ENCODE peak calls at places on chromosomes 2 and 18, in seven cellular contexts. A, Y, Q, L, X, D and V are unnamed samples.

GRCh38 chr2:3516831-3517230 is 2.5 kb downstream of the ADI1 start:
- DNase-seq in A (no peak), Y (no peak), Q (no peak), L (no peak), X (no peak), D (no peak), V (no peak)

GRCh38 chr2:88692187-88692586 is 714 bp downstream of the RPIA start:
- DNase-seq in A (no peak), Y (peak; percentile 47), Q (no peak), L (peak; percentile 21), X (no peak), D (peak; percentile 59), V (peak; percentile 23)

GRCh38 chr18:53567935-53568574 is 656.4 kb downstream of the MBD2 start:
- DNase-seq in A (peak; percentile 15), Y (no peak), Q (no peak), L (peak; percentile 21), X (no peak), D (peak; percentile 7), V (no peak)

GRCh38 chr2:101446869-101447268 is 28.0 kb downstream of the RFX8 start:
- DNase-seq in A (no peak), Y (no peak), Q (no peak), L (no peak), X (no peak), D (no peak), V (no peak)

GRCh38 chr18:67417864-67418523 is 98.5 kb downstream of the DSEL start:
- DNase-seq in A (peak; percentile 10), Y (no peak), Q (no peak), L (peak; percentile 39), X (no peak), D (peak; percentile 17), V (no peak)

GRCh38 chr2:237256845-237257244 is 157.1 kb downstream of the COL6A3 start:
- DNase-seq in A (peak; percentile 73), Y (no peak), Q (peak; percentile 80), L (no peak), X (no peak), D (no peak), V (no peak)

GRCh38 chr2:9310827-9311226 is 104.2 kb downstream of the ASAP2 start:
- DNase-seq in A (no peak), Y (no peak), Q (no peak), L (no peak), X (no peak), D (no peak), V (no peak)

GRCh38 chr18:58668897-58669296 is 2.4 kb upstream of the MALT1 start:
- DNase-seq in A (no peak), Y (no peak), Q (no peak), L (no peak), X (no peak), D (no peak), V (no peak)

GRCh38 chr2:178452870-178453269 is 1.7 kb downstream of the PJVK start:
- DNase-seq in A (no peak), Y (no peak), Q (no peak), L (no peak), X (no peak), D (no peak), V (no peak)

GRCh38 chr2:157788201-157788600 is 87.9 kb downstream of the ACVR1 start:
- DNase-seq in A (no peak), Y (no peak), Q (no peak), L (no peak), X (no peak), D (no peak), V (no peak)

GRCh38 chr2:120829633-120830025 is 94.0 kb downstream of the GLI2 start:
- DNase-seq in A (no peak), Y (no peak), Q (no peak), L (no peak), X (no peak), D (no peak), V (no peak)

GRCh38 chr2:165637396-165637795 is 156.7 kb downstream of the GALNT3 start:
- DNase-seq in A (no peak), Y (no peak), Q (no peak), L (no peak), X (no peak), D (no peak), V (no peak)

GRCh38 chr2:120260736-120261135 is 8.1 kb downstream of the RALB start:
- DNase-seq in A (no peak), Y (no peak), Q (no peak), L (no peak), X (no peak), D (no peak), V (no peak)

DNA sequence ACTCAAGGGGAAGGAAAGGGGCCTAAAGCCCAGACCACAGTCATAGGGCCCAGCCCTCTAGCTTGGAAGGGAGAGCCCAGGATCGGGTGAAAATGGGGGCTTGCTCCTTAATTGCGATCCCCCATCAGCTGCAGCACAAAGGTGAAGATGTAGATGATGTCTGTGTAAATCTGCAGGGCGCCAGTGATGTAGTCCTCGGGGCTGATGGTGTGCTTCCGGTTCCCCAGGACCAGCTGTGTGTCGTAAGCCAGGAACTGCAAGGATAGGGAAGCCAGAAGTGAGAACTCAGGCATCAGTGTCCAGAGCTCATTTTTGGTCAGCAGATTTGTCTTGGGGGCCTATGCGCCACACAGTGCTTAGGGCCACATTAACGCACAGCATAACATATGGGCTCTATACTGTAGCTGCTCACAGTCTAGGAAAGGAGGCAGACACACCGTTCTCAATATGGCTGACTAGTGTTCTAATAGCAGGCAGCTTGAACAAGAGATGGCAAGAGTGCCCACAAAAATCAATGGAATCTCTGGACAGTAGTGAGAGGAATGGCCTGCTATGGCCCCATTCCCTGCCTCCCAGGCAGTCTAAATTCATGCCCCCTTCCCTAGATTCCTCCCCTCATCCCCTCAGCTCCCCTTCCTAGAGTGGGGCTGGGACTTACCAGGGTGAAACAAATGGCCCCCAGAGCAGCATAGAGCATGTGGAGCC is 5.2 kb downstream of the PNKD start:
- DNase-seq in A (no peak), Y (no peak), Q (no peak), L (no peak), X (no peak), D (no peak), V (no peak)
- TF ChIP-seq POLR2A in A (no peak), Y (no peak), Q (no peak), L (no peak), X (no peak), D (no peak), V (no peak)

GRCh38 chr2:26457241-26457666 is 20.7 kb downstream of the OTOF start:
- DNase-seq in A (no peak), Y (no peak), Q (no peak), L (no peak), X (no peak), D (no peak), V (peak; percentile 76)
- TF ChIP-seq CTCF in A (no peak), Y (no peak), Q (no peak), L (no peak), X (no peak), D (no peak), V (no peak)

DNA sequence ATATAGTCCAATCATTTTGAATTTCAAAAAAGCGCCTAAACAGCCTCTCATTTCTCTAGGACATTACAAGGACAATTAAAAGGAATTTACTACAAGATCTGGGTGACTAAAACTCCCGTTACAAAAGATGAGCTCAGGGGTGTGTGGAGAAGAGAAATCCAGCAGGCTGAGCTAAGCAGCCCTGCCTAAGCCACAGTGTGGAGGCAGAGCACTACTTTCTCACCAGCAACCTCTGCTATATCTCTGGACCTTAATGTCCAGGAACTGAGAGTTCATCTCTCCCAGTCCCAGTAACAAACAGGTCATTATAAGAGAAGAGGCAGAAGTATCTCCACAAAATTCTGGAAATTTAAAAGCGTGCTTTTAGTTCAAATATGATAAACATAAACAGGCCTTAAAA is 18.9 kb upstream of the ANKRD62 start:
- DNase-seq in A (no peak), Y (no peak), Q (no peak), L (no peak), X (no peak), D (peak; percentile 16), V (no peak)
- TF ChIP-seq POLR2A in A (no peak), Y (no peak), Q (no peak), L (no peak), X (no peak), D (no peak), V (no peak)

GRCh38 chr2:36785179-36785795 is 88.8 kb downstream of the VIT start:
- DNase-seq in A (peak; percentile 48), Y (peak; percentile 73), Q (peak; percentile 33), L (peak; percentile 71), X (no peak), D (peak; percentile 75), V (peak; percentile 88)
- TF ChIP-seq CTCF in A (peak; percentile 76), Y (peak; percentile 98), Q (peak; percentile 87), L (peak; percentile 95), X (peak; percentile 67), D (peak; percentile 91), V (no peak)

GRCh38 chr2:64780041-64780440 is 126.3 kb upstream of the SERTAD2 start:
- DNase-seq in A (no peak), Y (no peak), Q (no peak), L (no peak), X (no peak), D (no peak), V (no peak)
- TF ChIP-seq POLR2A in A (no peak), Y (no peak), Q (no peak), L (no peak), X (no peak), D (no peak), V (no peak)

DNA sequence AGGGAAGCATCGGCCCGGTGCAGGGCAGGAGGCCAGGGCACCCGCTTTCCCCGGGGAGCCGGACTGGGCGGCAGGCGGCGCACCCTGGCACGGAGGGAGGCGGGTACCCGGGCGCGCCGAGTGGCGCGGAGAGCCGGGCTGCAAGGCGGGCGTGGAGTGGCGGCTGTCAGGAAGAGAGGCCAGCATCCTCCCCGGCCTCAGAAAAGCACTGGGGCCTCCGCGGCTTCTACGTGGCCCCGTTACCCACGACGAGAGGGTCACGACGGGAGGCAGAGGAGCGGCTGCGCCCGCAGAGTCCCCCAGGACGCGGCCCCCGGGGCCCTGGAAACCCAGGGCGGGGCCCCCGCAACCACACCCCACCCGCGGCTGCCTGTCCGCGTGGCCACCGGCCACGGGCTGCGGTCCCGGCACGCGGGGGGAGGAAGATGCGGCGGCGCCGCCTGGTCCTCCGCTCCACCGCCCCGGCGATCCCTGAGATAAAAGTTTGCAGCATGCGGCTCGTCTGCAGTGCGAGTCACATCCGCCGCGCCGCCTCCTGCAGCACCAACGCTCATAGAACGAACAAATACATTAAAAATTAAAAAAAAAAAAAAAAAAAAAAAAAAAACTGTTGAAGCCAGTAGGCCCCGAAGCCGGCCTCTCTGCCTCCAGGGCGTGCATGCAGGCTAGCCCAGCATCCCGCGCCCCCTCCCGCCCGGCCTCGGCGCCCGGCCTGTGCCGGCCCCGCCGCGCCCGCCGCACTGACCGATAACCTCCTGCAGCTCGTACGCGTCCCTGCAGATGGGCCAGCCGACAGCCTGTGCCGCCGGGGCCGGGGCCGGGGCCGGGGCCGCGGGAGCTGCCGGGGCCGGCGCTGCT is 683 bp downstream of the STK39 start:
- DNase-seq in A (peak; percentile 50), Y (peak; percentile 82), Q (peak; percentile 47), L (peak; percentile 68), X (no peak), D (peak; percentile 68), V (peak; percentile 23)
- TF ChIP-seq CTCF in A (no peak), Y (peak; percentile 32), Q (peak; percentile 25), L (peak; percentile 29), X (no peak), D (no peak), V (no peak)